ENCODE peak calls at places on chromosome 19, in six cellular contexts. M, F, J, V, X and N are unnamed samples.

GRCh38 chr19:28234637-28235036 is 978.3 kb downstream of the UQCRFS1 start:
- DNase-seq in M (no peak), F (no peak), J (no peak), V (no peak), X (no peak), N (no peak)

GRCh38 chr19:11478167-11479089 is 2.4 kb downstream of the ELAVL3 start:
- DNase-seq in M (no peak), F (no peak), J (peak), V (no peak), X (no peak), N (no peak)

GRCh38 chr19:15498910-15499309 is 9.4 kb upstream of the CYP4F22 start:
- DNase-seq in M (no peak), F (no peak), J (no peak), V (no peak), X (no peak), N (no peak)

GRCh38 chr19:4523306-4524110 is 5.2 kb upstream of the PLIN4 start:
- DNase-seq in M (peak), F (no peak), J (peak), V (no peak), X (peak), N (peak)

GRCh38 chr19:11160119-11160768 is 4.7 kb upstream of the SPC24 start:
- DNase-seq in M (no peak), F (no peak), J (no peak), V (no peak), X (peak), N (no peak)

GRCh38 chr19:28332351-28332750 is 880.6 kb downstream of the UQCRFS1 start:
- DNase-seq in M (no peak), F (no peak), J (no peak), V (no peak), X (no peak), N (no peak)

GRCh38 chr19:1373534-1374249 is 10.0 kb upstream of the NDUFS7 start:
- DNase-seq in M (no peak), F (no peak), J (no peak), V (peak), X (peak), N (peak)

GRCh38 chr19:6011206-6011605 is 33.3 kb upstream of the RANBP3 start:
- DNase-seq in M (no peak), F (no peak), J (no peak), V (no peak), X (no peak), N (no peak)

GRCh38 chr19:19619849-19620210 is 1.3 kb upstream of the PBX4 start:
- DNase-seq in M (no peak), F (no peak), J (no peak), V (no peak), X (no peak), N (no peak)

GRCh38 chr19:22622901-22623840 is 11.0 kb upstream of the ZNF492 start:
- DNase-seq in M (no peak), F (no peak), J (no peak), V (peak), X (no peak), N (no peak)

GRCh38 chr19:13037161-13037560 is 41.9 kb downstream of the NFIX start:
- DNase-seq in M (no peak), F (no peak), J (no peak), V (no peak), X (peak), N (no peak)

GRCh38 chr19:57769345-57770131 is at the start of gene ZNF586:
- DNase-seq in M (peak), F (peak), J (peak), V (peak), X (peak), N (peak)

GRCh38 chr19:48279747-48280146 is 9.9 kb downstream of the ZNF114 start:
- DNase-seq in M (no peak), F (no peak), J (no peak), V (no peak), X (no peak), N (no peak)

GRCh38 chr19:799076-799881 is 2.0 kb downstream of the PTBP1 start:
- DNase-seq in M (no peak), F (no peak), J (no peak), V (peak), X (peak), N (no peak)

GRCh38 chr19:43739419-43739818 is 15.3 kb downstream of the SMG9 start:
- DNase-seq in M (no peak), F (no peak), J (no peak), V (no peak), X (no peak), N (peak)

GRCh38 chr19:23716792-23717191 is 29.8 kb upstream of the ZNF675 start:
- DNase-seq in M (no peak), F (no peak), J (no peak), V (no peak), X (no peak), N (no peak)

GRCh38 chr19:43552616-43553015 is 19.6 kb downstream of the ZNF575 start:
- DNase-seq in M (no peak), F (no peak), J (no peak), V (no peak), X (no peak), N (no peak)

DNA sequence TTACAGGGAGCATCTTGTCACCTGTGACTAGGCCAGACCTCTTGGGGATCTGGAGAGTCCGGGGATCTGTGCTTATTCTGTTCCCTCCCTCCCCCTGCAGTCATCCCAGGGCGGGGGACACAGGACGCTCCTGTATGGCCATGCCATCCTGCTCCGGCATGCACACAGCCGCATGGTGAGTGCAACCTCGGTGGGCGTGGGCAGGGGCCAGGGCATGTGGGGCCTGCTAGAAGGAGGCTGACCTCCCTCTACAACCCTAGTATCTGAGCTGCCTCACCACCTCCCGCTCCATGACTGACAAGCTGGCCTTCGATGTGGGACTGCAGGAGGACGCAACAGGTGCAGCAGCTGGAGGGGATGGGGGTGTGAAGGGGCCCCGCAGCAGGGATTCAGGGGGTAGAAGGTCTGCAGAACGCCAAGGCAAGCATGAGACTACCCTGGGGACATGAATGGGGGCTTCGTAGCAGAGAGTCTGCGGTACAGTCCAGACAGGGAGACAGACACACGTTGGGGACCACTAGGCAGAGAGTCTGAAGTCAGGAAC is 10.0 kb downstream of the RYR1 start:
- DNase-seq in M (no peak), F (no peak), J (no peak), V (no peak), X (no peak), N (no peak)
- TF ChIP-seq POLR2A in M (no peak), F (no peak), J (no peak), V (no peak), X (no peak), N (no peak)

DNA sequence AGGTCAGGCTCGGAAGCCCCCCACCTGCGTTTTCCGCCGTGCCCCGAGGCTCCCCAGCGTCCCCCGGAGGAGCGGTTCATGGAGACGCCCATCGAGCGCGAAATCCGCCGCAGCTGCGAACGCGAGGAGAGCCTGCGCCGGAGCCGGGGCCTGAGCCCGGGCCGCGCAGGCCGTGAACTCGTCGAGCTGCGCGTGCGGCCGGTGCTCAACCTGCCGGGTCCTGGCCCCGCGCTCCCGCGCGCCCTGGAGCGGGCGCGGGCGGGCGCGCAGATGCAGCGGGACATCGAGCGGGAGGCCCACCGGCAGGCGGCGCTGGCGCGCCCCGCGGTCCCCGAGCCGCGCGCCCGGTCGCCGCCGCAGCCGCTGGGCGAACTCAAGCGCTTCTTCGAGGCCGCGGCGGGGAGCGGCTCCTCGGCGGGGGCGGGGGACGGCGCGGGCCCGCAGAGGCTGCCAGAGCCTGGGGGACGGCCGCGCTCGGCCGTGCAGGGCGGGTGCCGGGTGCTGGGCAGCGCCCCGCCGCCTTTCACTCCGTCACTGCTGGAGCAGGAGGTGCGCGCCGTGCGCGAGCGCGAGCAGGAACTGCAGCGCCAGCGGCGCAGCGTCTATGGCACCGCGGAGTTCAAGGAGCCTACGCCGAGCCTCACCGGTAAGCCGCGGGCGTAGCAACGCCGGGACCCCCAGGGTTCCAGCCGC is 792 bp downstream of the MISP3 start:
- DNase-seq in M (peak), F (no peak), J (peak), V (peak), X (peak), N (peak)
- TF ChIP-seq POLR2A in M (no peak), F (no peak), J (no peak), V (no peak), X (no peak), N (no peak)

DNA sequence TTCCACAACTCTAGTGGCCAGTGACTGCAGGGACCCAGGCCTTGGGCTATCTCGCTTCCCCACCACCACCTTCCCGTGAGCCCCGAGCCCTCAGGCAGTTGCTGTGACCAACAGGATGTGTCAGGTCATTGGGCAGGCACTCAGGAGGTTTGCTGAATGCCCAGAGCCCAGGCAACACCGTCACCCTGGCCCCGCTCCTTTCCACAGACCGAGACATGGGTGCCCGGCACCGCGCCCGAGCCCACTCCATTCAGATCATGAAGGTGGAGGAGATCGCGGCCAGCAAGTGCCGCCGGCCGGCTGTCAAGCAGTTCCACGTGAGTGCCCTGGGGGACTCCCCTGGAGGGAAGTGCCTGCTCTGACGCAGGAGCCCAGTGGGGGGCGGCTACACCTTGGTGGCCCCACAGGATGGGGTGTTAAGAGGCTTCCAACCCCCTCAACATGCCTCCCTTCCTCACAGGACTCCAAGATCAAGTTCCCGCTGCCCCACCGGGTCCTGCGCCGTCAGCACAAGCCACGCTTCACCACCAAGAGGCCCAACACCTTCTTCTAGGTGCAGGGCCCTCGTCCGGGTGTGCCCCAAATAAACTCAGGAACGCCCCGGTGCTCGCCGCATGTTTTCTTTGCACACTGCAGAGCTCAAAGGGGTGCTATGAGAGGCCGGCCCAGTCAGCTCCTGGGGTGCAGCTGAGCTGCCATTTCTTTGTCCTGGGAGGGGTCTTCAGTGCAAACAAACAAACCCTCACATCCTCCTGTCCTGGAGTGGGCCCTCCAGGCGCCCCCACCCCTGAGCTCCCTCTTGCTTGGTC is 3.2 kb downstream of the RPL18A start:
- DNase-seq in M (no peak), F (no peak), J (no peak), V (no peak), X (no peak), N (no peak)
- TF ChIP-seq POLR2A in M (no peak), F (no peak), J (no peak), V (no peak), X (no peak), N (no peak)

DNA sequence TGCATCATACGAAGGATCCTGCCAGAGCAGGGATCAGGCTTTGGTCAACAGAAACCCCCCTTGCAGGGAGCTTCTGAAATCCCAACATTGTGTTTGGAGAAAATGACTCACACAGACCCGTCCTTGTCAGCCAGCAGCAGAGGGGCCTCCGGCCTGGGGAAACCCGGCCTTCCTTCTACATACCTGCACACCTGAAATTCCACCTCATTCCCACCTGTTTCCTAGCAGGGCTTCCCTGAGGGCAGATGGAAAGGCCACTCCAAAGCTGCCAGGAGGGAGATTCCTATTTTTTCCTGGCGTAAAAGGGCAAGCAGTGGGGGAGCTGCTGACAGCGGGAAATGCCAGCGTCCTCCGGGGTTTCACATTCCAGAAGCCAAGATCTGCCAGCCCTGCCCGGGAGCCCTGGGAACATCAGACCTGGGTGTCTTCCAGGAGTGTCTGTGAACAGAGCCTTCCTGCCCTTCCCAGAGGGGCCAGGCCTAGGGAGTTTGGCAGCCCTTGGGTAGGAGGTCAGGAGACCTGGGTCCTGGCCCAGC is 3.0 kb upstream of the IGFL1 start:
- DNase-seq in M (no peak), F (no peak), J (no peak), V (no peak), X (no peak), N (no peak)
- TF ChIP-seq POLR2A in M (no peak), F (no peak), J (no peak), V (no peak), X (no peak), N (no peak)

GRCh38 chr19:2544576-2545415 is 68.9 kb downstream of the GADD45B start:
- DNase-seq in M (no peak), F (no peak), J (no peak), V (peak), X (no peak), N (no peak)

GRCh38 chr19:2547721-2548120 is 71.8 kb downstream of the GADD45B start:
- DNase-seq in M (no peak), F (no peak), J (no peak), V (no peak), X (no peak), N (no peak)

GRCh38 chr19:2548966-2549365 is 73.0 kb downstream of the GADD45B start:
- DNase-seq in M (no peak), F (no peak), J (no peak), V (no peak), X (no peak), N (no peak)

GRCh38 chr19:2547033-2547680 is 71.2 kb downstream of the GADD45B start:
- DNase-seq in M (no peak), F (no peak), J (no peak), V (no peak), X (no peak), N (no peak)

GRCh38 chr19:2546128-2547032 is 70.5 kb downstream of the GADD45B start:
- DNase-seq in M (peak), F (no peak), J (no peak), V (peak), X (no peak), N (peak)
- TF ChIP-seq POLR2A in M (no peak), F (no peak), J (no peak), V (no peak), X (no peak), N (no peak)

DNA sequence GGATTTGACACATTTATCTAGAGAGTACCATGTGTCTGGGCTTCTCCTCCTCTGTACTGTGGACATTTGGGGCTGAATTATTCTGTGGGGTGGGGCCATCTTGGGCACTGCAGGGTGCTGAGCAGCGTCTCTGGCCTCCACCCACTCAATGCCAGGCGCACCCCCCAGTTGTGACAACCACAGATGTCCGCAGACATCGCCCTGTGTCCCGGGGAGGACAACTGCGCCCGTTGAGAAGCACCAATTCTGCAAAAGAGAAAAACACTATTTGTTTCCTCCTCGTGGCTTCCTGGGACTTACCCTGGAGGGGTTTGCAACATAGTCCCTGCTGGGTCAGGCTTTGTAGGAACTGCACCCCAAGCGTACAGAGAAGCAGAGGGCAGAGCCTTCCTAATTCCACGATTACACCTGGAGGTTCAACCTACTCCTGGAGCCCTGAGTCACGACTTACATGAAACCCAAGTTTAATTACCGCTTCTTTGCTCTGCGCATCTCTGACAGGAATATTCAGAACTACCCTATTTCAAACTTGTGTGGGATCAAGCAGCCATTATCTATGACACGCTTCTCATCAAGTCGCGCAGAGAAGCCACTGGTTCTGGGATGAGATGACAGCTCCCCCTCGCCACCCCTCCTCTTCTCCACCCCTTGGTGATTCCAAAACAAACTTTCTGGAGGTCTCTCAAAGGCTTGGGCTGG is 11.1 kb upstream of the SLC39A3 start:
- DNase-seq in M (no peak), F (no peak), J (no peak), V (no peak), X (no peak), N (no peak)
- TF ChIP-seq POLR2A in M (no peak), F (no peak), J (no peak), V (no peak), X (no peak), N (no peak)

DNA sequence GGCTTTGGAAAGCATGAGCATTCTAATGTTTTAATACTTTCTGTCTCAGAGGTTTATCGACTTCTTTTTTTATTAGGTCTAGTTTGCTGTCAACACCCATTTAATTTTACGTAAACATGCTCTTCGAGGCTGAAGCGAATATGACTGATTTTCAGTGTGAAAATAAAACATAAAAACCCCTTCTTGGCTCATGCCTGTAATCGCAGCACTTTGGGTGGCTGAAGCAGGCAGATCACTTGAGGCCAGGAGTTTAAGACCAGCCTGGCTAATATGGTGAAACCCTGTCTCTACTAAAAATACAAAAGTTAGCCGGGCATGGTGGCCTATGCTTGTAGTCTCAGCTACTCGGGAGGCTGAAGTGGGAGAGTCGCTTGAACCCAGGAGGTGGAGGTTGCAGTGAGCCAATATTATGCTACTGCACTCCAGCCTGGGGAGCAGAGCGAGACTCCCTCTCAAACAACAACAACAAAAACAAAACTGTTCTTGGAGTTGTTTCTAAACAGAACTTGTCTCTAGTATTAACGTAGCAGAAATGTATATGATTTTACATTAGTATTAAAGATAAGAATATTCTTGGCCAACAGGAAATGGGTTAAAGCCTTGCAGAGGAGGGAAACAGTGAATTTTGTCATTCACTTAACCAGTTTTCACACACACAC is 7.1 kb upstream of the IGFL3 start:
- DNase-seq in M (no peak), F (no peak), J (no peak), V (no peak), X (no peak), N (no peak)
- TF ChIP-seq POLR2A in M (no peak), F (no peak), J (no peak), V (no peak), X (no peak), N (no peak)

DNA sequence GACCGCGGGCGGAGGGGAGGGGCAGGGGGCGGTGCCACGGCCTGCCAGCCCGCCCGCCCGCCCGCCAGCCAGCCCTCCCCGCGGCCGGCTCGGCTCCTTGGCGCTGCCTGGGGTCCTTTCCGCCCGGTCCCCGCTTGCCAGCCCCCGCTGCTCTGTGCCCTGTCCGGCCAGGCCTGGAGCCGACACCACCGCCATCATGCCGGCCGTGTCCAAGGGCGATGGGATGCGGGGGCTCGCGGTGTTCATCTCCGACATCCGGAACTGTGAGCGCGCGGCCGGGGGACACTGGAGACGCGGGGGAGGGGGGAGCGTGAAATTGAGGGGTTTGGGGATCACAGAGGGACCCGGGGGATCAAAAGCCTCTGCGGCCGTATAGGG is at the start of gene AP2A1:
- DNase-seq in M (no peak), F (no peak), J (no peak), V (no peak), X (no peak), N (no peak)
- TF ChIP-seq POLR2A in M (no peak), F (no peak), J (peak), V (peak), X (no peak), N (no peak)

GRCh38 chr19:49489601-49490167 is 2.3 kb downstream of the RPL13A start:
- DNase-seq in M (no peak), F (no peak), J (no peak), V (no peak), X (no peak), N (no peak)
- TF ChIP-seq POLR2A in M (no peak), F (no peak), J (peak), V (no peak), X (no peak), N (no peak)